ENCODE peak calls at places on chromosome 18, in five cellular contexts. U, B, W, D and T are unnamed samples.

GRCh38 chr18:79965119-79965902 is 868 bp downstream of the HSBP1L1 start:
- DNase-seq in U (peak), B (peak), W (no peak), D (peak), T (no peak)

GRCh38 chr18:44837491-44838185 is 156.9 kb downstream of the SETBP1 start:
- DNase-seq in U (no peak), B (no peak), W (no peak), D (no peak), T (no peak)

GRCh38 chr18:49976810-49977209 is 163.5 kb upstream of the ACAA2 start:
- DNase-seq in U (no peak), B (no peak), W (no peak), D (no peak), T (no peak)

GRCh38 chr18:48825101-48825745 is 125.5 kb downstream of the SMAD7 start:
- DNase-seq in U (peak), B (no peak), W (no peak), D (no peak), T (no peak)

GRCh38 chr18:8614875-8615274 is 5.6 kb downstream of the RAB12 start:
- DNase-seq in U (no peak), B (no peak), W (no peak), D (no peak), T (no peak)

GRCh38 chr18:28112056-28112470 is 64.9 kb downstream of the CDH2 start:
- DNase-seq in U (no peak), B (peak), W (no peak), D (peak), T (no peak)

GRCh38 chr18:75265255-75265654 is 54.7 kb downstream of the TSHZ1 start:
- DNase-seq in U (no peak), B (no peak), W (no peak), D (no peak), T (no peak)

GRCh38 chr18:68925268-68925667 is 127.4 kb downstream of the CCDC102B start:
- DNase-seq in U (no peak), B (peak), W (no peak), D (no peak), T (no peak)

GRCh38 chr18:75068682-75069435 is 140.1 kb downstream of the PTGR3 start:
- DNase-seq in U (no peak), B (no peak), W (no peak), D (no peak), T (no peak)

GRCh38 chr18:9827856-9828793 is 57.6 kb upstream of the TXNDC2 start:
- DNase-seq in U (peak), B (peak), W (no peak), D (peak), T (no peak)

GRCh38 chr18:48553236-48553635 is 14.4 kb downstream of the CTIF start:
- DNase-seq in U (no peak), B (no peak), W (no peak), D (no peak), T (no peak)

GRCh38 chr18:10562773-10563160 is 36.9 kb downstream of the NAPG start:
- DNase-seq in U (no peak), B (no peak), W (no peak), D (no peak), T (peak)

GRCh38 chr18:21452381-21452780 is 148.1 kb downstream of the ESCO1 start:
- DNase-seq in U (no peak), B (peak), W (no peak), D (no peak), T (no peak)

GRCh38 chr18:22694954-22695353 is 238.2 kb upstream of the RBBP8 start:
- DNase-seq in U (peak), B (peak), W (peak), D (peak), T (no peak)

GRCh38 chr18:76771132-76771824 is 51.1 kb upstream of the ZNF236 start:
- DNase-seq in U (no peak), B (no peak), W (no peak), D (no peak), T (no peak)

GRCh38 chr18:34729264-34729663 is 19.2 kb downstream of the DTNA start:
- DNase-seq in U (no peak), B (peak), W (no peak), D (peak), T (peak)

GRCh38 chr18:22846088-22846683 is 86.9 kb upstream of the RBBP8 start:
- DNase-seq in U (no peak), B (peak), W (no peak), D (peak), T (no peak)

DNA sequence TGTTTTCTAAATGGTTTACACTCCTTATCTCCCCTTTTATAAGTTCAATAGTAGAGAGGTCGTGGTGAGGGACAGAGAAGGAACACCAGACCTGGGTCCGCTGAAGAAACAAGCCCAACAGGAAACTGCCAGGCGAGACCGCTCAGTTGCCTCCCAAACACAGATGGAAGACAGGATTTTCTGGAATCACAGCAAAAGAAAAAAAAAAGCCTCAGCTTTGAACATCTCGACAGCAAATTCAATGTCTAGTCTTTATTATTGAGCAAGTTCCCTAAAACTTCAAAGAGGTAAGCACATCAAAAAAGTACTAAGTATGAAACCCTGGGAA is 33.5 kb upstream of the GNAL start:
- DNase-seq in U (no peak), B (no peak), W (no peak), D (no peak), T (no peak)
- TF ChIP-seq CTCF in U (no peak), B (no peak), W (no peak), D (no peak), T (no peak)

GRCh38 chr18:12306752-12307151 is 1.3 kb upstream of the TUBB6 start:
- DNase-seq in U (no peak), B (no peak), W (no peak), D (no peak), T (no peak)

GRCh38 chr18:12304351-12305210 is 3.5 kb upstream of the TUBB6 start:
- DNase-seq in U (peak), B (no peak), W (no peak), D (no peak), T (peak)

GRCh38 chr18:12305211-12305610 is 2.8 kb upstream of the TUBB6 start:
- DNase-seq in U (no peak), B (no peak), W (no peak), D (no peak), T (no peak)

GRCh38 chr18:12307251-12307736 is 747 bp upstream of the TUBB6 start:
- DNase-seq in U (peak), B (peak), W (no peak), D (no peak), T (no peak)

DNA sequence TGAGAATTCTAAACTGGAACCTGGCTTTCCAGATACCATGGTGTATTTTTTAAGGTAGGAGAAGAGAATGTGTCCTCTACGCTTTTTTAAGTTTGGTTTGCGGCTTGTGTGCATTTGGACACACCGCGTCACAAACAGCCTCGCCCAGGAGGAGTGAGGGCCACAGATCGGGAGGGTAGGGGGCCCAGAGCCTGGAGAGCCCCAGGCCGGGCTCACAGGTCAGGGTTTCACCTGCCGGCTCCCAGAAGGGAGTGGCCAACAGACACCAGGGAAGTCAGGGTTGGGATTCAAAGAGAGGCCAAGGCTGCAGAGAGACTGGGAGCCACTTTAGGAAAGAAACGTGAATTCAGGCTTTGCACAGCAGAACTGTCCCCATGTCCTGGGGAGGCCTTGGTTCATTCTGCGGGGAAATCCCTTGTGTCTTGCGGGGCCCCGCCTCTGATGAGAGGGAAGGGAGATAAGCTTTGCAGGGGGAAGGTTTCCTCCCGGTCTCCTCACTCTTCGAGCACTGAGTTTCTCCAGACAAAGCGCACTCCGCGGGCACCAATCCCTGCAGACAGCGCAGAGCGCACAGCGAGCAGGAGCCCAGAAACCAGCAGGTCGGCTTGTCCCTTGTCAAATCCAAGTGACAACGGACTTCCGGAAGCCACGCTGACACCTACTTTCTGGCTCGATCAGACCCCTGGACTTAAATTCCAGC is 2.0 kb upstream of the TUBB6 start:
- DNase-seq in U (no peak), B (no peak), W (no peak), D (no peak), T (no peak)
- H3K4me3 ChIP-seq in U (peak), B (no peak), W (peak), D (no peak), T (no peak)

DNA sequence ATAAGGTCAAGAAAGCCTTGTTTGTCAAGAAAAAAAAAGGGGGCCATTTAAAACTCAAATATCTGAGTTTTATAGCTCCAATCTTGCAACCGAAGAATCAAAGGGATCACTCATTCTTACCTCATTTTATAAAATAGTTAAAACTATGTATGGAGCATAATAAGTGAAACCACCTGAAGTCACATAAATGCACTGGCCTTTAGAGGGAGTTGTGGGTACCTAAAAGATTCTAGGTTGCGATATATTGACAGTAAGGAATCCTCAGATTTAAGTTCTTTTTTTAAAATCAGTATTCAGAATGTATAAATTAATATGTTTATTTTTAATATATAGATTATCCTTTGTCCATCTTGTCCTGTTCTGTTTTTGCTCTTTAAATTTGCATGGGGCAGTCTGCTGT is 3.4 kb downstream of the ARHGAP28 start:
- DNase-seq in U (no peak), B (no peak), W (no peak), D (no peak), T (no peak)
- TF ChIP-seq CTCF in U (no peak), B (peak), W (no peak), D (no peak), T (peak)

GRCh38 chr18:70004698-70005097 is 57.0 kb upstream of the CD226 start:
- DNase-seq in U (no peak), B (no peak), W (no peak), D (no peak), T (no peak)
- H3K4me3 ChIP-seq in U (no peak), B (no peak), W (peak), D (no peak), T (no peak)

GRCh38 chr18:43661570-43661969 is 384.3 kb upstream of the SYT4 start:
- DNase-seq in U (no peak), B (peak), W (no peak), D (peak), T (peak)
- TF ChIP-seq CTCF in U (no peak), B (peak), W (no peak), D (no peak), T (peak)

GRCh38 chr18:62757399-62758010 is 42.2 kb downstream of the PHLPP1 start:
- DNase-seq in U (no peak), B (no peak), W (no peak), D (no peak), T (no peak)

GRCh38 chr18:62759704-62760402 is 44.5 kb downstream of the PHLPP1 start:
- DNase-seq in U (no peak), B (no peak), W (no peak), D (no peak), T (no peak)

GRCh38 chr18:62758591-62758990 is 43.2 kb downstream of the PHLPP1 start:
- DNase-seq in U (no peak), B (no peak), W (no peak), D (no peak), T (no peak)

GRCh38 chr18:62763101-62763521 is 47.8 kb downstream of the PHLPP1 start:
- DNase-seq in U (no peak), B (no peak), W (no peak), D (no peak), T (no peak)

GRCh38 chr18:62760403-62760734 is 45.0 kb downstream of the PHLPP1 start:
- DNase-seq in U (no peak), B (no peak), W (no peak), D (no peak), T (no peak)
- H3K4me3 ChIP-seq in U (peak), B (no peak), W (no peak), D (no peak), T (no peak)

GRCh38 chr18:32460046-32460785 is 10.5 kb downstream of the GAREM1 start:
- DNase-seq in U (no peak), B (no peak), W (no peak), D (no peak), T (no peak)

DNA sequence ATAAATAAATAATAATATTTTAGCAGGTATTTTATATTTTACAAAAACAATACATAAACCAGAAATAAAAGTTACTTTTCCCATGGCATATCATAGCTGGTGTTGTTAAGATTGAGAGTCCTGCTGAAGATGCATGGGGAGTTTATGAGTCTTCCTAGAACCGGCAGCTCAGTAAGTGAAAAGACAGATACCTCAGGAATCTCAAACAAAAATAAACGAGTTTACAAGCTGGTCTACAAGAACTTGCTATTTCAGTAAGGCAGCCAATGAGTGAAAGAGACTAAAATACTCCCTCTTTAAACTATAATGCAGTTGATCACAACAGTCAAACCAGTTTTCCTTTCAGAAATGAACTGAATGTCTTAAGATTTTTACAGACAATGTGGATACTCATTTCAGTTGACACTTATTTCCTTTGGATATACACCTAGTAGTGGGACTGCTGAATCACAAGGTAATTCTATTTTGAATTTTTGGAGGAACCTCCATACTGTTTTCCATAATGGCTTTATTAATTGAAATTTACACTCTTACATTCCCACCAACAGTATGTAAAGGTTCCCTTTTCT is 8.9 kb downstream of the GAREM1 start:
- DNase-seq in U (no peak), B (no peak), W (no peak), D (no peak), T (no peak)
- TF ChIP-seq CTCF in U (no peak), B (no peak), W (no peak), D (no peak), T (no peak)